ENCODE peak calls at places on chromosomes 2 and 18, in four cellular contexts. G is A549; I is CD4-positive, CD25-positive, alpha-beta regulatory T cell; U is mucosa of descending colon. H is an unnamed sample.

GRCh38 chr2:235220331-235220730 is 268.5 kb downstream of the SH3BP4 start:
- DNase-seq in G (no peak), I (no peak), U (no peak), H (no peak)

GRCh38 chr2:111055735-111056134 is 65.0 kb upstream of the BCL2L11 start:
- DNase-seq in G (no peak), I (no peak), U (no peak), H (no peak)

GRCh38 chr2:158943973-158944372 is 24.5 kb upstream of the TANC1 start:
- DNase-seq in G (no peak), I (no peak), U (no peak), H (no peak)

GRCh38 chr2:231052494-231053451 is 3.9 kb upstream of the PSMD1 start:
- DNase-seq in G (peak), I (peak), U (peak), H (peak)

GRCh38 chr18:35458677-35459441 is 38.9 kb downstream of the INO80C start:
- DNase-seq in G (peak), I (peak), U (peak), H (no peak)

GRCh38 chr2:38533180-38533579 is 69.5 kb downstream of the HNRNPLL start:
- DNase-seq in G (no peak), I (no peak), U (no peak), H (no peak)

GRCh38 chr2:232028071-232028470 is 66.6 kb downstream of the DIS3L2 start:
- DNase-seq in G (no peak), I (no peak), U (no peak), H (no peak)

GRCh38 chr2:27710640-27711430 is 47.1 kb downstream of the SLC4A1AP start:
- DNase-seq in G (no peak), I (no peak), U (no peak), H (no peak)

GRCh38 chr2:151827564-151828142 is 568 bp downstream of the ARL5A start:
- DNase-seq in G (peak), I (peak), U (peak), H (peak)

GRCh38 chr18:48818329-48819254 is 132.2 kb downstream of the SMAD7 start:
- DNase-seq in G (no peak), I (no peak), U (no peak), H (no peak)

GRCh38 chr2:101921319-101921960 is 70.3 kb upstream of the IL1R2 start:
- DNase-seq in G (no peak), I (no peak), U (no peak), H (no peak)

GRCh38 chr2:189297446-189297845 is 117.9 kb upstream of the COL5A2 start:
- DNase-seq in G (no peak), I (peak), U (no peak), H (no peak)

GRCh38 chr2:636649-637405 is 40.4 kb downstream of the TMEM18 start:
- DNase-seq in G (peak), I (peak), U (peak), H (peak)

GRCh38 chr2:190636362-190636761 is 12.5 kb upstream of the NAB1 start:
- DNase-seq in G (peak), I (no peak), U (no peak), H (no peak)

GRCh38 chr2:128026422-128027277 is 1.2 kb downstream of the SAP130 start:
- DNase-seq in G (no peak), I (peak), U (no peak), H (no peak)

GRCh38 chr2:10072656-10073480 is 7.3 kb downstream of the CYS1 start:
- DNase-seq in G (peak), I (peak), U (peak), H (peak)

DNA sequence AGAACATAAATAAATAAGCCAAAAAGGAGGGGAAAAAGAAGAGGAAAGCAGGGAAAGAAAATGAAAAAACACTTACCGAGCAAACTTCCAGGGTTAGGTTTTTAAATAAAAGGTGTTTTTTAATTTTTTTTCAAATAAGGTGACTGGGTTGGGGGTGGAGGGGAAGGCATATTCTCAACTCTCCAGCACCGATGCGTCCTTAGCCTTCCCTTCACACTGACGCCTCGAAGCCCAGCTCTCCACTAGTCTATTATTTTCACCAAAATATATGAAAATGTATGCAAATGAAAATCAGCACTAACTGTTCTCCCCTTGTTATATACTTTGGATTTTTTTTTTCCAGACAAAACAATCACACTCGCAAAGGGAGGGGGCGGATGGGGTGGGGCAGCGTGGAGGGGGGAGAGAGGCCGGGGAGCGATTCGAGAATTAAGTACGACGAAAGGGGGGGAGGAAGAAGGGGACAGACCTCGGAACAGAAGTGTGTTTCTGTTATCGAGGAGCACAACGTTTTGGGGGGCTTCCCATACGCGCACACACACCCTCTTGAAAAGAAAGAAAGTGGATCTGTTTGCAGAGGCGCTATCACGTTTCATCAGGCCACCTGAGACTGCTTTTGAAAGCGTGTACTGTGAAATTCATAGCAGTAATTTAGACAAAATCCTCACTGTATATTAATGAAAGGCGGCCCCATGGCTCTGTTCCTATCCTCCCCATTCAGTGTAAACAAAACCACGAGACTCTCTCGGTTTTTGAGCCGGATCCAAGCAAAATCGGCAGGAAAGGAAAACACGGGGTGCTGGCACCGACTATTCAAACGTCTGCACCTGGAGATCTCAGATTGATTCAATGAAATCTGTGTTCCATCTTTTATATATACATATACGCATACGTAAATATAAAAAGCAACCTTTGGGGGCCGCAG is 2.4 kb upstream of the POU3F3 start:
- DNase-seq in G (no peak), I (no peak), U (no peak), H (no peak)
- H3K4me3 ChIP-seq in G (no peak), I (no peak), U (no peak), H (peak)

GRCh38 chr2:1745171-1746023 is 1.1 kb upstream of the PXDN start:
- DNase-seq in G (no peak), I (no peak), U (no peak), H (no peak)

GRCh38 chr2:1744151-1744445 is 217 bp downstream of the PXDN start:
- DNase-seq in G (no peak), I (no peak), U (no peak), H (no peak)

GRCh38 chr2:1743396-1744150 is 742 bp downstream of the PXDN start:
- DNase-seq in G (no peak), I (no peak), U (no peak), H (no peak)

GRCh38 chr2:1742680-1743395 is 1.5 kb downstream of the PXDN start:
- DNase-seq in G (peak), I (no peak), U (no peak), H (peak)

DNA sequence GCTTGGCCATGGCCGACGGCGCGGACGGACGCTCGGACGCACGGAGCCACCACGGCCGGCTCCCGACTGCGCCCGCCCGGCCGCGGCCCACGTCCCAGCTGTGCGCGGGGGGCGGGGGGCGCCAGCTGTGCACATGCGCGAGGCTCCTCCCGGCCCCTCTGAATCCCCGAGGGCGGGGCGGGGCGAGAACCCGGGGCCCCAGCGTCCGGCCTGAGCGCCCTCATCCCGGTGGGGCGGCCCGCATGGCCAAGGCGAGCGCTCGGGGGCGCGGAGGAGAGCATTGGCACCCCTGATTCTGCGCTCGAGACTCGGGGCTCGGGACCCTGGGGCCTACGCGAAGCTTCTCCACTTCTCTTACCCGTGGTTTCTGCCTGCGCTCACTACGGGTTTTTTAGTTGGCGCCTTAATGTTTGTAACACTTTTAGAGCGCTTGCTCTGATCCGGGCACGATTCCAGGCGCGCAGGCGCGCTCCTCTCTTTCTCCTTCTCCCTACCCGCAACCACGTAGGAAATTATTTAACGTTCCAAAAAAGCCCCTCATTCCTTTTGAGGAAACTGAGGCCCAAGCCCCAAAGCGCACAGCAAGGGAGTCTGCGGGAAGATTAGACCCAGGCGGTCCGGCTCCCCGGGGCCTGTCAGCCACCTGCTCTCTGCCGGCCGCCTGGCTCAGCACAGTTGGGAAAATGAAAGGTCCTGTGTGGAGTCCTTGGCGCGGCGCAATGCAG is at the start of gene PXDN:
- DNase-seq in G (no peak), I (no peak), U (no peak), H (no peak)
- H3K4me3 ChIP-seq in G (peak), I (no peak), U (peak), H (no peak)

GRCh38 chr2:218327451-218327850 is 29.2 kb upstream of the CATIP start:
- DNase-seq in G (no peak), I (no peak), U (no peak), H (no peak)

GRCh38 chr2:218328294-218328693 is 28.4 kb upstream of the CATIP start:
- DNase-seq in G (no peak), I (no peak), U (no peak), H (no peak)

GRCh38 chr2:218332288-218332687 is 24.4 kb upstream of the CATIP start:
- DNase-seq in G (no peak), I (no peak), U (no peak), H (no peak)

GRCh38 chr2:218329027-218329825 is 27.4 kb upstream of the CATIP start:
- DNase-seq in G (no peak), I (no peak), U (no peak), H (no peak)

GRCh38 chr2:218329826-218330651 is 26.6 kb upstream of the CATIP start:
- DNase-seq in G (no peak), I (no peak), U (no peak), H (no peak)
- H3K4me3 ChIP-seq in G (no peak), I (no peak), U (no peak), H (no peak)

DNA sequence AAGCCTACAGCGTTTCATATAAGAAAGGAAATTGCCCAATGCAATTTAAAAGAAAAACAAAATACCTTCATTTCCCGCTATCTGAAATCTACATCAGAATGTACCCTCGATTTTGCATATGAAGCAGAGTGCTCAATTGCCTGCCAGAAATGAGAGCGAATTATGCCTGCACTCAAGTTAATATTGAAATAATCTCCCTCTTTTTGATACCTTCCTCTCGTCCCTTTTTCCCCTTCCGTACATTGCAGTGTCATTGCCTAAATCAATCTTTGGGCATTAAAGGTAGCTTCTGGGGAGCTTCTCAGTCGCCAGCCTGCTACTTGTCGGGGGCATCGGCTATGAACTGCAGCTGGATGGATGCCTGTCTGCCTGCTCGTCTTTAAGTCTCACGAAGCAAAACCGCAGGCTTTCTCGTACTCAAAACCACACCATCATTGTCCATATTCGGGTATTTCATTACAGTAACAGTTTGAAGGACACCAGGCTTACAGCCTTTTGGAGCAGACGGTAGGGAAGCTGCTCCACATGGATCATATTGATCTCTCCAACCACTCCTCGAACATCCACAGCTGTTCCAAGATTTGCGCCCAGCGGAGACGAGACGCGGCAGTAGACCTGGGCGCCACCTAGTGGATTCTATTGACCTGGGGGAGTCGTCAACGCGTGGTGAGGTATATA is 64.0 kb upstream of the HNRNPA3 start:
- DNase-seq in G (peak), I (peak), U (peak), H (peak)
- H3K4me3 ChIP-seq in G (peak), I (peak), U (no peak), H (peak)

DNA sequence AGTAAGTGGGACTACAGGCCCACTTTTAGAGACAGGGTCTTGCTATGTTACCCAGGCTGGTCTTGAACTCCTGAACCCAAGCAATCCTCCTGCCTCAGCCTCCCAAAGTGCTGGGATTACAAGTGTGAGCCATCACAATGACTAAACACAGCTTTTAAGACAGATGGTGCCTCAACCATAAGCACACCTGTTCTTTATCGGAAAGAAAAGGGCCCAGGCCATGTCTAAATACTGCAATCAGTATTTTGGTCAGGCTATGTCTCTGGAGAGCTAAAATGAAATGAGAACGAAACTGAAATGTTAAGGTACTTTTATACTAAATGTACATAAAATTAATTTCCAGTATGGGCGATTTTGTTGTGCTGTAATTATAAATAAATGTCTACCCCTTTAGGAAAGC is 69.5 kb upstream of the SPTBN1 start:
- DNase-seq in G (no peak), I (no peak), U (no peak), H (no peak)
- H3K4me3 ChIP-seq in G (no peak), I (no peak), U (no peak), H (no peak)

GRCh38 chr2:217977840-217978535 is 24.8 kb downstream of the TNS1 start:
- DNase-seq in G (no peak), I (no peak), U (no peak), H (no peak)

GRCh38 chr2:217980036-217980435 is 22.8 kb downstream of the TNS1 start:
- DNase-seq in G (no peak), I (no peak), U (no peak), H (no peak)

GRCh38 chr2:217979151-217979811 is 23.5 kb downstream of the TNS1 start:
- DNase-seq in G (no peak), I (no peak), U (no peak), H (no peak)

GRCh38 chr2:217980591-217980990 is 22.2 kb downstream of the TNS1 start:
- DNase-seq in G (no peak), I (no peak), U (no peak), H (no peak)

DNA sequence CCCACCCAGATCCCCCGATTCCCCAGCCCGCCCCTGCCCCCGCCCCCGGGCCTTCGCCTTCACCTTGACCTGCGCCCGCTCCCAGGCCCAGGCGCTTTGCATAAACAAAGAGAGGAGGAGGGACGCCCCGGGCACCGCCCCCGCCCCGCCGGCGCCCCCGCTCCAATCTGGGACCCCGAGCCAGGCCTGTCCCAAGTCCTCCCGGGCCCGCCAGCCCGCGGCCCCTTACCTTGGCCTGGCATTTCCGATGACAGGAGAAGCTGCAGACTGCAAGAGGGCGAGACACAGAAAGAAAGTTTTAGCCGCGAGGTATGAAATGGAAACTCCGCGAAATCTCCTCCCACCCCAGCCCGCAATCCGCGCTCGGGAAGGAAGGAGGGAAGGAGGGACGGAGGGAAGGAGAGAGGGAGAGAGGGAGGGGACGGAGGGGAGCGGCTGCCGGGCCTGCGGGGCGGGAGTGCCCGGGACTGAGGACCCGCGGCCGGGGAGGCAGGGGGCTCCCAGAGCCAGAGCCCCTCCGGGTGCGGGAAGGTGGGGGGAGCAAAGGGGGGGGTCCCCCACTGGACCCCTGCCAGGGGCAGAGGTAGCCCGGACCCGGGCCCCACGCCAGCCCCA is 24.2 kb downstream of the TNS1 start:
- DNase-seq in G (no peak), I (no peak), U (no peak), H (no peak)
- H3K4me3 ChIP-seq in G (no peak), I (no peak), U (no peak), H (no peak)

H was measured in CD8-positive, alpha-beta T cell.